ENCODE peak calls at places on chromosomes 12 and 14, in four cellular contexts. One of them, this sample, is unnamed.

GRCh38 chr12:75853621-75854020 is 178.0 kb downstream of the PHLDA1 start:
- DNase-seq in GM20000: no peak
- DNase-seq in fibroblast of mammary gland: no peak
- DNase-seq in CD4-positive, alpha-beta T cell: no peak
- DNase-seq in this sample: no peak

GRCh38 chr12:62361048-62361447 is 100.8 kb downstream of the USP15 start:
- DNase-seq in GM20000: no peak
- DNase-seq in fibroblast of mammary gland: no peak
- DNase-seq in CD4-positive, alpha-beta T cell: no peak
- DNase-seq in this sample: no peak

GRCh38 chr14:69400154-69400553 is 1.7 kb downstream of the SLC39A9 start:
- DNase-seq in GM20000: no peak
- DNase-seq in fibroblast of mammary gland: no peak
- DNase-seq in CD4-positive, alpha-beta T cell: no peak
- DNase-seq in this sample: no peak

GRCh38 chr12:132560831-132561783 is 49.3 kb downstream of the LRCOL1 start:
- DNase-seq in GM20000: peak; percentile 93
- DNase-seq in fibroblast of mammary gland: peak; percentile 40
- DNase-seq in CD4-positive, alpha-beta T cell: peak; percentile 56
- DNase-seq in this sample: peak; percentile 55

GRCh38 chr14:72472845-72473244 is 421.1 kb downstream of the DPF3 start:
- DNase-seq in GM20000: no peak
- DNase-seq in fibroblast of mammary gland: no peak
- DNase-seq in CD4-positive, alpha-beta T cell: no peak
- DNase-seq in this sample: no peak

GRCh38 chr12:53695148-53696138 is 19.6 kb upstream of the ATP5MC2 start:
- DNase-seq in GM20000: peak; percentile 38
- DNase-seq in fibroblast of mammary gland: peak; percentile 60
- DNase-seq in CD4-positive, alpha-beta T cell: no peak
- DNase-seq in this sample: no peak

GRCh38 chr12:113101751-113102150 is 33.8 kb downstream of the RASAL1 start:
- DNase-seq in GM20000: no peak
- DNase-seq in fibroblast of mammary gland: no peak
- DNase-seq in CD4-positive, alpha-beta T cell: no peak
- DNase-seq in this sample: no peak

GRCh38 chr12:51441583-51441982 is 17.0 kb downstream of the SLC4A8 start:
- DNase-seq in GM20000: no peak
- DNase-seq in fibroblast of mammary gland: peak; percentile 90
- DNase-seq in CD4-positive, alpha-beta T cell: no peak
- DNase-seq in this sample: no peak

GRCh38 chr14:37970696-37971095 is 237.0 kb upstream of the SSTR1 start:
- DNase-seq in GM20000: no peak
- DNase-seq in fibroblast of mammary gland: no peak
- DNase-seq in CD4-positive, alpha-beta T cell: no peak
- DNase-seq in this sample: no peak

GRCh38 chr12:100857418-100857817 is 62.8 kb downstream of the ANO4 start:
- DNase-seq in GM20000: no peak
- DNase-seq in fibroblast of mammary gland: no peak
- DNase-seq in CD4-positive, alpha-beta T cell: no peak
- DNase-seq in this sample: no peak

GRCh38 chr14:32078030-32078793 is 1.1 kb downstream of the ARHGAP5 start:
- DNase-seq in GM20000: peak; percentile 17
- DNase-seq in fibroblast of mammary gland: peak; percentile 33
- DNase-seq in CD4-positive, alpha-beta T cell: no peak
- DNase-seq in this sample: no peak

GRCh38 chr12:32893458-32893857 is 3.1 kb downstream of the PKP2 start:
- DNase-seq in GM20000: no peak
- DNase-seq in fibroblast of mammary gland: no peak
- DNase-seq in CD4-positive, alpha-beta T cell: no peak
- DNase-seq in this sample: no peak

GRCh38 chr14:69820991-69821390 is 23.9 kb upstream of the SLC10A1 start:
- DNase-seq in GM20000: no peak
- DNase-seq in fibroblast of mammary gland: no peak
- DNase-seq in CD4-positive, alpha-beta T cell: no peak
- DNase-seq in this sample: no peak

GRCh38 chr12:51449569-51450246 is 25.1 kb downstream of the SLC4A8 start:
- DNase-seq in GM20000: no peak
- DNase-seq in fibroblast of mammary gland: peak; percentile 25
- DNase-seq in CD4-positive, alpha-beta T cell: no peak
- DNase-seq in this sample: no peak

GRCh38 chr12:34396006-34396860 is 373.9 kb downstream of the ALG10 start:
- DNase-seq in GM20000: peak; percentile 0
- DNase-seq in fibroblast of mammary gland: no peak
- DNase-seq in CD4-positive, alpha-beta T cell: peak; percentile 2
- DNase-seq in this sample: peak; percentile 8

GRCh38 chr14:20446889-20447288 is 7.7 kb downstream of the OSGEP start:
- DNase-seq in GM20000: no peak
- DNase-seq in fibroblast of mammary gland: no peak
- DNase-seq in CD4-positive, alpha-beta T cell: no peak
- DNase-seq in this sample: no peak

GRCh38 chr14:105879867-105880561 is 353.6 kb downstream of the TMEM121 start:
- DNase-seq in GM20000: no peak
- DNase-seq in fibroblast of mammary gland: no peak
- DNase-seq in CD4-positive, alpha-beta T cell: peak; percentile 2
- DNase-seq in this sample: no peak

GRCh38 chr12:104702565-104703139 is 245.9 kb downstream of the CHST11 start:
- DNase-seq in GM20000: no peak
- DNase-seq in fibroblast of mammary gland: peak; percentile 88
- DNase-seq in CD4-positive, alpha-beta T cell: no peak
- DNase-seq in this sample: no peak

GRCh38 chr14:80605536-80605935 is 336.0 kb downstream of the CEP128 start:
- DNase-seq in GM20000: no peak
- DNase-seq in fibroblast of mammary gland: no peak
- DNase-seq in CD4-positive, alpha-beta T cell: no peak
- DNase-seq in this sample: no peak

GRCh38 chr12:69583203-69583602 is 2.1 kb upstream of the CCT2 start:
- DNase-seq in GM20000: no peak
- DNase-seq in fibroblast of mammary gland: no peak
- DNase-seq in CD4-positive, alpha-beta T cell: no peak
- DNase-seq in this sample: no peak

GRCh38 chr12:3032770-3033537 is 44.2 kb upstream of the TSPAN9 start:
- DNase-seq in GM20000: no peak
- DNase-seq in fibroblast of mammary gland: no peak
- DNase-seq in CD4-positive, alpha-beta T cell: no peak
- DNase-seq in this sample: no peak

GRCh38 chr14:92759300-92759678 is 10.9 kb upstream of the LGMN start:
- DNase-seq in GM20000: no peak
- DNase-seq in fibroblast of mammary gland: peak; percentile 44
- DNase-seq in CD4-positive, alpha-beta T cell: no peak
- DNase-seq in this sample: no peak

GRCh38 chr12:68370006-68370590 is 37.9 kb upstream of the MDM1 start:
- DNase-seq in GM20000: no peak
- DNase-seq in fibroblast of mammary gland: no peak
- DNase-seq in CD4-positive, alpha-beta T cell: no peak
- DNase-seq in this sample: no peak

GRCh38 chr14:100785338-100785615 is 40.6 kb upstream of the MEG3 start:
- DNase-seq in GM20000: no peak
- DNase-seq in fibroblast of mammary gland: no peak
- DNase-seq in CD4-positive, alpha-beta T cell: no peak
- DNase-seq in this sample: no peak

GRCh38 chr12:5984873-5985272 is 39.8 kb upstream of the ANO2 start:
- DNase-seq in GM20000: no peak
- DNase-seq in fibroblast of mammary gland: no peak
- DNase-seq in CD4-positive, alpha-beta T cell: no peak
- DNase-seq in this sample: no peak

GRCh38 chr14:62117010-62117717 is 354.9 kb downstream of the SNAPC1 start:
- DNase-seq in GM20000: peak; percentile 69
- DNase-seq in fibroblast of mammary gland: peak; percentile 30
- DNase-seq in CD4-positive, alpha-beta T cell: peak; percentile 35
- DNase-seq in this sample: peak; percentile 55
- TF ChIP-seq CTCF in GM20000: peak; percentile 18
- TF ChIP-seq CTCF in fibroblast of mammary gland: no peak
- TF ChIP-seq CTCF in CD4-positive, alpha-beta T cell: peak; percentile 32
- TF ChIP-seq CTCF in this sample: peak; percentile 47

GRCh38 chr12:16165506-16165905 is 112.0 kb downstream of the SLC15A5 start:
- DNase-seq in GM20000: peak; percentile 19
- DNase-seq in fibroblast of mammary gland: peak; percentile 78
- DNase-seq in CD4-positive, alpha-beta T cell: no peak
- DNase-seq in this sample: no peak
- TF ChIP-seq CTCF in GM20000: no peak
- TF ChIP-seq CTCF in fibroblast of mammary gland: peak; percentile 68
- TF ChIP-seq CTCF in CD4-positive, alpha-beta T cell: no peak
- TF ChIP-seq CTCF in this sample: no peak

GRCh38 chr14:53152627-53152908 is 555 bp downstream of the DDHD1 start:
- DNase-seq in GM20000: no peak
- DNase-seq in fibroblast of mammary gland: no peak
- DNase-seq in CD4-positive, alpha-beta T cell: no peak
- DNase-seq in this sample: no peak

GRCh38 chr14:53151523-53151866 is 1.6 kb downstream of the DDHD1 start:
- DNase-seq in GM20000: no peak
- DNase-seq in fibroblast of mammary gland: no peak
- DNase-seq in CD4-positive, alpha-beta T cell: no peak
- DNase-seq in this sample: no peak

GRCh38 chr14:53153702-53154112 is 584 bp upstream of the DDHD1 start:
- DNase-seq in GM20000: no peak
- DNase-seq in fibroblast of mammary gland: no peak
- DNase-seq in CD4-positive, alpha-beta T cell: no peak
- DNase-seq in this sample: no peak

GRCh38 chr14:53152909-53153701 is at the start of gene DDHD1:
- DNase-seq in GM20000: peak; percentile 96
- DNase-seq in fibroblast of mammary gland: peak; percentile 45
- DNase-seq in CD4-positive, alpha-beta T cell: peak; percentile 69
- DNase-seq in this sample: peak; percentile 88

GRCh38 chr14:53151867-53152626 is 1.1 kb downstream of the DDHD1 start:
- DNase-seq in GM20000: peak; percentile 65
- DNase-seq in fibroblast of mammary gland: peak; percentile 46
- DNase-seq in CD4-positive, alpha-beta T cell: peak; percentile 53
- DNase-seq in this sample: peak; percentile 65
- TF ChIP-seq CTCF in GM20000: no peak
- TF ChIP-seq CTCF in fibroblast of mammary gland: peak; percentile 22
- TF ChIP-seq CTCF in CD4-positive, alpha-beta T cell: no peak
- TF ChIP-seq CTCF in this sample: no peak

DNA sequence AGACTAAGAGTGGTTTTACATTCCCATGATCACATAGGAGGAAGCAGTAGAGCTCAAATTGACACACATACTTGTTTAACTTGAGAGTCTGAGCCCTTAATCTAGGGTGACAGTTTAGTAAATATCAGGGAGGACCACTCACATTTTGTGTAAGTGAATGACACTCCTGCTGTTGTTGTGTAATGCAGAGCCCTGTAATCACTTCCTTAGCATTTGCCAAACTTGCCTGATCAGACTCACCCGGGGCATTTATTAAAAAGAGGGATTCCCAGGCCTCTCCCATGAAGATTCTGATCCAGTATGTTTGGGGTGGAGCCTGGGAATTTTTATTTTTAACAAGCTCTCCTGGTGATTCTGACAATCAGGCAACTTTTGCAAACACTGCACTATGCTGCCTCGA is 119.6 kb downstream of the NUAK1 start:
- DNase-seq in GM20000: no peak
- DNase-seq in fibroblast of mammary gland: no peak
- DNase-seq in CD4-positive, alpha-beta T cell: no peak
- DNase-seq in this sample: no peak
- TF ChIP-seq CTCF in GM20000: no peak
- TF ChIP-seq CTCF in fibroblast of mammary gland: no peak
- TF ChIP-seq CTCF in CD4-positive, alpha-beta T cell: no peak
- TF ChIP-seq CTCF in this sample: no peak

GRCh38 chr14:76186318-76187027 is 34.8 kb downstream of the GPATCH2L start:
- DNase-seq in GM20000: peak; percentile 30
- DNase-seq in fibroblast of mammary gland: no peak
- DNase-seq in CD4-positive, alpha-beta T cell: no peak
- DNase-seq in this sample: no peak

GRCh38 chr14:76175942-76176341 is 24.2 kb downstream of the GPATCH2L start:
- DNase-seq in GM20000: no peak
- DNase-seq in fibroblast of mammary gland: no peak
- DNase-seq in CD4-positive, alpha-beta T cell: no peak
- DNase-seq in this sample: no peak

GRCh38 chr14:76181546-76181945 is 29.8 kb downstream of the GPATCH2L start:
- DNase-seq in GM20000: no peak
- DNase-seq in fibroblast of mammary gland: peak; percentile 17
- DNase-seq in CD4-positive, alpha-beta T cell: no peak
- DNase-seq in this sample: no peak
- TF ChIP-seq CTCF in GM20000: no peak
- TF ChIP-seq CTCF in fibroblast of mammary gland: peak; percentile 38
- TF ChIP-seq CTCF in CD4-positive, alpha-beta T cell: no peak
- TF ChIP-seq CTCF in this sample: peak; percentile 28

GRCh38 chr12:122081697-122082221 is 3.2 kb downstream of the MLXIP start:
- DNase-seq in GM20000: peak; percentile 70
- DNase-seq in fibroblast of mammary gland: peak; percentile 82
- DNase-seq in CD4-positive, alpha-beta T cell: peak; percentile 43
- DNase-seq in this sample: no peak
- TF ChIP-seq CTCF in GM20000: no peak
- TF ChIP-seq CTCF in fibroblast of mammary gland: no peak
- TF ChIP-seq CTCF in CD4-positive, alpha-beta T cell: no peak
- TF ChIP-seq CTCF in this sample: no peak

DNA sequence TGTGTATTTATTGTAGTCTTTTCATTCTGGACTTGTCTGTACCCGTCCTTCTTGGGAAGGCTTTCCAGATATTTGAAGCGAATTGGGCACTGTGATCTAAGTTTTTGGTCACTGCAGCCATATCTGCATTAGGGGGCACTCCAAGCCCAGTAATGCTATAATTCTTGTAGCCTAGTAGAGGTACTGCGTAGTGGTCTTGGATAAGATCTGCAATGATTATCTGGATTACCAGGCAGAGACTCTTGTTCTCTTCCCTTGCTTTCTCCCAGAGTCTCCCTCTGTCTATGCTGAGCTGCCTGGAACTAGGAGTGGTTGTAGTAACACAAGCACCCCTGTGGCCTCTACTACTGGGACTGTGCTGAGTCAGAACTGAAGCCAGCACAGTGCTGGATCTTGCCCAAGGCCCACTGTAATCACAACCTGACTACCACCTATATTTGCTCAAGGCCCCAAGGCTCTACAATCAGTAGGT is 30.0 kb downstream of the SLC38A2 start:
- DNase-seq in GM20000: no peak
- DNase-seq in fibroblast of mammary gland: peak; percentile 50
- DNase-seq in CD4-positive, alpha-beta T cell: no peak
- DNase-seq in this sample: no peak
- TF ChIP-seq CTCF in GM20000: no peak
- TF ChIP-seq CTCF in fibroblast of mammary gland: peak; percentile 46
- TF ChIP-seq CTCF in CD4-positive, alpha-beta T cell: peak; percentile 78
- TF ChIP-seq CTCF in this sample: peak; percentile 66

GRCh38 chr14:23492618-23493272 is 23.2 kb downstream of the NGDN start:
- DNase-seq in GM20000: no peak
- DNase-seq in fibroblast of mammary gland: peak; percentile 14
- DNase-seq in CD4-positive, alpha-beta T cell: no peak
- DNase-seq in this sample: no peak
- TF ChIP-seq CTCF in GM20000: no peak
- TF ChIP-seq CTCF in fibroblast of mammary gland: no peak
- TF ChIP-seq CTCF in CD4-positive, alpha-beta T cell: no peak
- TF ChIP-seq CTCF in this sample: no peak

This sample was measured in natural killer cell.